ENCODE peak calls at places on chromosomes 2 and 18, in nine cellular contexts. One of them, this sample, is unnamed.

GRCh38 chr2:24881623-24882022 is 38.4 kb downstream of the ADCY3 start:
- DNase-seq in progenitor cell of endocrine pancreas: no peak
- DNase-seq in fibroblast of pulmonary artery: no peak
- DNase-seq in colonic mucosa: no peak
- DNase-seq in lower lobe of right lung: no peak
- DNase-seq in thyroid gland: no peak
- DNase-seq in activated CD8-positive, alpha-beta T cell treated with anti-CD3 and anti-CD28 coated beads for 36 hours: no peak
- DNase-seq in WTC11: peak
- DNase-seq in astrocyte: no peak
- DNase-seq in this sample: no peak

GRCh38 chr18:75896865-75897264 is 469.4 kb upstream of the SMIM21 start:
- DNase-seq in progenitor cell of endocrine pancreas: no peak
- DNase-seq in fibroblast of pulmonary artery: no peak
- DNase-seq in colonic mucosa: no peak
- DNase-seq in lower lobe of right lung: no peak
- DNase-seq in thyroid gland: peak
- DNase-seq in activated CD8-positive, alpha-beta T cell treated with anti-CD3 and anti-CD28 coated beads for 36 hours: no peak
- DNase-seq in WTC11: no peak
- DNase-seq in astrocyte: no peak
- DNase-seq in this sample: no peak

GRCh38 chr2:14082640-14083039 is 549.9 kb upstream of the LRATD1 start:
- DNase-seq in progenitor cell of endocrine pancreas: no peak
- DNase-seq in fibroblast of pulmonary artery: no peak
- DNase-seq in colonic mucosa: no peak
- DNase-seq in lower lobe of right lung: no peak
- DNase-seq in thyroid gland: no peak
- DNase-seq in activated CD8-positive, alpha-beta T cell treated with anti-CD3 and anti-CD28 coated beads for 36 hours: no peak
- DNase-seq in WTC11: no peak
- DNase-seq in astrocyte: no peak
- DNase-seq in this sample: no peak

GRCh38 chr2:235160281-235160805 is 208.5 kb downstream of the SH3BP4 start:
- DNase-seq in progenitor cell of endocrine pancreas: no peak
- DNase-seq in fibroblast of pulmonary artery: no peak
- DNase-seq in colonic mucosa: no peak
- DNase-seq in lower lobe of right lung: no peak
- DNase-seq in thyroid gland: no peak
- DNase-seq in activated CD8-positive, alpha-beta T cell treated with anti-CD3 and anti-CD28 coated beads for 36 hours: no peak
- DNase-seq in WTC11: no peak
- DNase-seq in astrocyte: no peak
- DNase-seq in this sample: no peak

GRCh38 chr18:54191352-54191751 is 33.1 kb downstream of the MBD2 start:
- DNase-seq in progenitor cell of endocrine pancreas: no peak
- DNase-seq in fibroblast of pulmonary artery: no peak
- DNase-seq in colonic mucosa: no peak
- DNase-seq in lower lobe of right lung: no peak
- DNase-seq in thyroid gland: no peak
- DNase-seq in activated CD8-positive, alpha-beta T cell treated with anti-CD3 and anti-CD28 coated beads for 36 hours: no peak
- DNase-seq in WTC11: no peak
- DNase-seq in astrocyte: no peak
- DNase-seq in this sample: no peak

GRCh38 chr2:149040451-149040850 is 2.0 kb downstream of the LYPD6B start:
- DNase-seq in progenitor cell of endocrine pancreas: no peak
- DNase-seq in fibroblast of pulmonary artery: no peak
- DNase-seq in colonic mucosa: peak
- DNase-seq in lower lobe of right lung: no peak
- DNase-seq in thyroid gland: no peak
- DNase-seq in activated CD8-positive, alpha-beta T cell treated with anti-CD3 and anti-CD28 coated beads for 36 hours: peak
- DNase-seq in WTC11: peak
- DNase-seq in astrocyte: no peak
- DNase-seq in this sample: peak

GRCh38 chr2:172250801-172251200 is 148.1 kb upstream of the DLX2 start:
- DNase-seq in progenitor cell of endocrine pancreas: no peak
- DNase-seq in fibroblast of pulmonary artery: no peak
- DNase-seq in colonic mucosa: no peak
- DNase-seq in lower lobe of right lung: no peak
- DNase-seq in thyroid gland: no peak
- DNase-seq in activated CD8-positive, alpha-beta T cell treated with anti-CD3 and anti-CD28 coated beads for 36 hours: no peak
- DNase-seq in WTC11: no peak
- DNase-seq in astrocyte: no peak
- DNase-seq in this sample: no peak

GRCh38 chr2:236825989-236826510 is 256.4 kb downstream of the ACKR3 start:
- DNase-seq in progenitor cell of endocrine pancreas: no peak
- DNase-seq in fibroblast of pulmonary artery: no peak
- DNase-seq in colonic mucosa: no peak
- DNase-seq in lower lobe of right lung: no peak
- DNase-seq in thyroid gland: no peak
- DNase-seq in activated CD8-positive, alpha-beta T cell treated with anti-CD3 and anti-CD28 coated beads for 36 hours: no peak
- DNase-seq in WTC11: no peak
- DNase-seq in astrocyte: no peak
- DNase-seq in this sample: no peak

GRCh38 chr2:229539628-229540027 is 174.7 kb downstream of the DNER start:
- DNase-seq in progenitor cell of endocrine pancreas: no peak
- DNase-seq in fibroblast of pulmonary artery: no peak
- DNase-seq in colonic mucosa: no peak
- DNase-seq in lower lobe of right lung: no peak
- DNase-seq in thyroid gland: no peak
- DNase-seq in activated CD8-positive, alpha-beta T cell treated with anti-CD3 and anti-CD28 coated beads for 36 hours: no peak
- DNase-seq in WTC11: no peak
- DNase-seq in astrocyte: peak
- DNase-seq in this sample: no peak

GRCh38 chr2:219168526-219168925 is 1.3 kb downstream of the SLC23A3 start:
- DNase-seq in progenitor cell of endocrine pancreas: no peak
- DNase-seq in fibroblast of pulmonary artery: no peak
- DNase-seq in colonic mucosa: no peak
- DNase-seq in lower lobe of right lung: no peak
- DNase-seq in thyroid gland: no peak
- DNase-seq in activated CD8-positive, alpha-beta T cell treated with anti-CD3 and anti-CD28 coated beads for 36 hours: no peak
- DNase-seq in WTC11: no peak
- DNase-seq in astrocyte: no peak
- DNase-seq in this sample: no peak

GRCh38 chr2:238685713-238686112 is 162.2 kb upstream of the TWIST2 start:
- DNase-seq in progenitor cell of endocrine pancreas: no peak
- DNase-seq in fibroblast of pulmonary artery: no peak
- DNase-seq in colonic mucosa: no peak
- DNase-seq in lower lobe of right lung: no peak
- DNase-seq in thyroid gland: no peak
- DNase-seq in activated CD8-positive, alpha-beta T cell treated with anti-CD3 and anti-CD28 coated beads for 36 hours: peak
- DNase-seq in WTC11: peak
- DNase-seq in astrocyte: no peak
- DNase-seq in this sample: no peak

GRCh38 chr2:72214429-72215143 is 66.9 kb upstream of the CYP26B1 start:
- DNase-seq in progenitor cell of endocrine pancreas: no peak
- DNase-seq in fibroblast of pulmonary artery: peak
- DNase-seq in colonic mucosa: no peak
- DNase-seq in lower lobe of right lung: no peak
- DNase-seq in thyroid gland: no peak
- DNase-seq in activated CD8-positive, alpha-beta T cell treated with anti-CD3 and anti-CD28 coated beads for 36 hours: no peak
- DNase-seq in WTC11: no peak
- DNase-seq in astrocyte: peak
- DNase-seq in this sample: no peak

GRCh38 chr2:168090366-168091019 is 156.9 kb downstream of the STK39 start:
- DNase-seq in progenitor cell of endocrine pancreas: no peak
- DNase-seq in fibroblast of pulmonary artery: no peak
- DNase-seq in colonic mucosa: no peak
- DNase-seq in lower lobe of right lung: no peak
- DNase-seq in thyroid gland: no peak
- DNase-seq in activated CD8-positive, alpha-beta T cell treated with anti-CD3 and anti-CD28 coated beads for 36 hours: no peak
- DNase-seq in WTC11: no peak
- DNase-seq in astrocyte: no peak
- DNase-seq in this sample: peak

GRCh38 chr2:182113334-182113733 is 127.7 kb downstream of the PPP1R1C start:
- DNase-seq in progenitor cell of endocrine pancreas: no peak
- DNase-seq in fibroblast of pulmonary artery: no peak
- DNase-seq in colonic mucosa: no peak
- DNase-seq in lower lobe of right lung: no peak
- DNase-seq in thyroid gland: no peak
- DNase-seq in activated CD8-positive, alpha-beta T cell treated with anti-CD3 and anti-CD28 coated beads for 36 hours: no peak
- DNase-seq in WTC11: no peak
- DNase-seq in astrocyte: no peak
- DNase-seq in this sample: no peak

GRCh38 chr2:238883315-238884004 is 35.6 kb downstream of the TWIST2 start:
- DNase-seq in progenitor cell of endocrine pancreas: no peak
- DNase-seq in fibroblast of pulmonary artery: peak
- DNase-seq in colonic mucosa: no peak
- DNase-seq in lower lobe of right lung: no peak
- DNase-seq in thyroid gland: no peak
- DNase-seq in activated CD8-positive, alpha-beta T cell treated with anti-CD3 and anti-CD28 coated beads for 36 hours: no peak
- DNase-seq in WTC11: no peak
- DNase-seq in astrocyte: peak
- DNase-seq in this sample: no peak

GRCh38 chr2:67311536-67311935 is 85.6 kb upstream of the ETAA1 start:
- DNase-seq in progenitor cell of endocrine pancreas: no peak
- DNase-seq in fibroblast of pulmonary artery: peak
- DNase-seq in colonic mucosa: no peak
- DNase-seq in lower lobe of right lung: no peak
- DNase-seq in thyroid gland: no peak
- DNase-seq in activated CD8-positive, alpha-beta T cell treated with anti-CD3 and anti-CD28 coated beads for 36 hours: no peak
- DNase-seq in WTC11: no peak
- DNase-seq in astrocyte: peak
- DNase-seq in this sample: no peak

GRCh38 chr18:13243363-13243762 is 24.8 kb downstream of the LDLRAD4 start:
- DNase-seq in progenitor cell of endocrine pancreas: no peak
- DNase-seq in fibroblast of pulmonary artery: no peak
- DNase-seq in colonic mucosa: no peak
- DNase-seq in lower lobe of right lung: no peak
- DNase-seq in thyroid gland: no peak
- DNase-seq in activated CD8-positive, alpha-beta T cell treated with anti-CD3 and anti-CD28 coated beads for 36 hours: no peak
- DNase-seq in WTC11: no peak
- DNase-seq in astrocyte: no peak
- DNase-seq in this sample: no peak

GRCh38 chr2:96305979-96306308 is 598 bp upstream of the SNRNP200 start:
- DNase-seq in progenitor cell of endocrine pancreas: no peak
- DNase-seq in fibroblast of pulmonary artery: no peak
- DNase-seq in colonic mucosa: peak
- DNase-seq in lower lobe of right lung: no peak
- DNase-seq in thyroid gland: no peak
- DNase-seq in activated CD8-positive, alpha-beta T cell treated with anti-CD3 and anti-CD28 coated beads for 36 hours: peak
- DNase-seq in WTC11: no peak
- DNase-seq in astrocyte: no peak
- DNase-seq in this sample: no peak

DNA sequence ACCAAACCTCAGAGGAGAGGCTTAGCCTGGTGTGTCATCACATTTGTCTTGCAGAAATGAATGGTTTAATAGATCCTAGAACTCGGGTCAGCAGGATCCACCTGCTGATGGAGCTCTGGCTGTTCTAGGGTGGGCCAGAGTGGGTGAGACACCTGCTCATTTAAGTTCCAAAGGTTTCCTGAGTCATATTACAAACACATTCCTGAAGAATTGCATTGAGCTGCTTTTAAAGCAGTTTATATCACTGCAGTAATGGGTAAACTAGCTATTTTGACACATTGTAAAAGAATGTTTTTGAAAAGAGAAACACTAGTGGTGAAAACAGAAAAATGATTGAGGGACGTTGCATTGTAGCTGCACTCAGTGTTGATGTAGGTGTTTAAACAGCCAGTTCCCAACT is 175.3 kb upstream of the TCF4 start:
- DNase-seq in progenitor cell of endocrine pancreas: no peak
- DNase-seq in fibroblast of pulmonary artery: no peak
- DNase-seq in colonic mucosa: no peak
- DNase-seq in lower lobe of right lung: no peak
- DNase-seq in thyroid gland: no peak
- DNase-seq in activated CD8-positive, alpha-beta T cell treated with anti-CD3 and anti-CD28 coated beads for 36 hours: no peak
- DNase-seq in WTC11: no peak
- DNase-seq in astrocyte: peak
- DNase-seq in this sample: no peak
- TF ChIP-seq CTCF in progenitor cell of endocrine pancreas: no peak
- TF ChIP-seq CTCF in fibroblast of pulmonary artery: no peak
- TF ChIP-seq CTCF in colonic mucosa: no peak
- TF ChIP-seq CTCF in lower lobe of right lung: no peak
- TF ChIP-seq CTCF in thyroid gland: no peak
- TF ChIP-seq CTCF in activated CD8-positive, alpha-beta T cell treated with anti-CD3 and anti-CD28 coated beads for 36 hours: no peak
- TF ChIP-seq CTCF in WTC11: no peak
- TF ChIP-seq CTCF in astrocyte: no peak
- TF ChIP-seq CTCF in this sample: no peak

GRCh38 chr2:101036562-101036961 is 34.5 kb downstream of the RPL31 start:
- DNase-seq in progenitor cell of endocrine pancreas: no peak
- DNase-seq in fibroblast of pulmonary artery: peak
- DNase-seq in colonic mucosa: no peak
- DNase-seq in lower lobe of right lung: no peak
- DNase-seq in thyroid gland: no peak
- DNase-seq in activated CD8-positive, alpha-beta T cell treated with anti-CD3 and anti-CD28 coated beads for 36 hours: no peak
- DNase-seq in WTC11: no peak
- DNase-seq in astrocyte: peak
- DNase-seq in this sample: peak
- TF ChIP-seq CTCF in progenitor cell of endocrine pancreas: peak
- TF ChIP-seq CTCF in fibroblast of pulmonary artery: peak
- TF ChIP-seq CTCF in colonic mucosa: peak
- TF ChIP-seq CTCF in lower lobe of right lung: peak
- TF ChIP-seq CTCF in thyroid gland: peak
- TF ChIP-seq CTCF in activated CD8-positive, alpha-beta T cell treated with anti-CD3 and anti-CD28 coated beads for 36 hours: peak
- TF ChIP-seq CTCF in WTC11: peak
- TF ChIP-seq CTCF in astrocyte: peak
- TF ChIP-seq CTCF in this sample: peak

GRCh38 chr2:154620490-154620889 is 78.0 kb upstream of the KCNJ3 start:
- DNase-seq in progenitor cell of endocrine pancreas: no peak
- DNase-seq in fibroblast of pulmonary artery: no peak
- DNase-seq in colonic mucosa: no peak
- DNase-seq in lower lobe of right lung: no peak
- DNase-seq in thyroid gland: no peak
- DNase-seq in activated CD8-positive, alpha-beta T cell treated with anti-CD3 and anti-CD28 coated beads for 36 hours: no peak
- DNase-seq in WTC11: no peak
- DNase-seq in astrocyte: no peak
- DNase-seq in this sample: no peak

GRCh38 chr2:154623819-154624218 is 74.7 kb upstream of the KCNJ3 start:
- DNase-seq in progenitor cell of endocrine pancreas: peak
- DNase-seq in fibroblast of pulmonary artery: peak
- DNase-seq in colonic mucosa: peak
- DNase-seq in lower lobe of right lung: no peak
- DNase-seq in thyroid gland: peak
- DNase-seq in activated CD8-positive, alpha-beta T cell treated with anti-CD3 and anti-CD28 coated beads for 36 hours: peak
- DNase-seq in WTC11: peak
- DNase-seq in astrocyte: peak
- DNase-seq in this sample: peak
- TF ChIP-seq CTCF in progenitor cell of endocrine pancreas: peak
- TF ChIP-seq CTCF in fibroblast of pulmonary artery: peak
- TF ChIP-seq CTCF in colonic mucosa: peak
- TF ChIP-seq CTCF in lower lobe of right lung: peak
- TF ChIP-seq CTCF in thyroid gland: peak
- TF ChIP-seq CTCF in activated CD8-positive, alpha-beta T cell treated with anti-CD3 and anti-CD28 coated beads for 36 hours: no peak
- TF ChIP-seq CTCF in WTC11: peak
- TF ChIP-seq CTCF in astrocyte: peak
- TF ChIP-seq CTCF in this sample: peak

GRCh38 chr2:179020156-179020750 is 29.7 kb downstream of the CCDC141 start:
- DNase-seq in progenitor cell of endocrine pancreas: peak
- DNase-seq in fibroblast of pulmonary artery: peak
- DNase-seq in colonic mucosa: peak
- DNase-seq in lower lobe of right lung: no peak
- DNase-seq in thyroid gland: peak
- DNase-seq in activated CD8-positive, alpha-beta T cell treated with anti-CD3 and anti-CD28 coated beads for 36 hours: peak
- DNase-seq in WTC11: peak
- DNase-seq in astrocyte: no peak
- DNase-seq in this sample: peak
- TF ChIP-seq CTCF in progenitor cell of endocrine pancreas: peak
- TF ChIP-seq CTCF in fibroblast of pulmonary artery: peak
- TF ChIP-seq CTCF in colonic mucosa: peak
- TF ChIP-seq CTCF in lower lobe of right lung: peak
- TF ChIP-seq CTCF in thyroid gland: no peak
- TF ChIP-seq CTCF in activated CD8-positive, alpha-beta T cell treated with anti-CD3 and anti-CD28 coated beads for 36 hours: peak
- TF ChIP-seq CTCF in WTC11: peak
- TF ChIP-seq CTCF in astrocyte: peak
- TF ChIP-seq CTCF in this sample: peak